ENCODE peak calls at places on chromosome 12, in six cellular contexts. E is fibroblast of lung; S is effector CD8-positive, alpha-beta T cell; Z is activated T-cell treated with anti-CD3 and anti-CD28 coated beads, Interleukin-2, amount 50 U/mL, for 4 hours; Q is SHP77; W is H54. H is an unnamed sample.

GRCh38 chr12:48542300-48542928 is 17.0 kb downstream of the OR8S1 start:
- DNase-seq in E (peak), S (peak), Z (peak), Q (peak), W (peak), H (peak)

GRCh38 chr12:108833757-108834472 is 23.5 kb downstream of the SSH1 start:
- DNase-seq in E (peak), S (no peak), Z (no peak), Q (no peak), W (no peak), H (no peak)

GRCh38 chr12:24177889-24178288 is 228.4 kb upstream of the SOX5 start:
- DNase-seq in E (no peak), S (no peak), Z (no peak), Q (no peak), W (no peak), H (no peak)

GRCh38 chr12:102939670-102940222 is 17.7 kb upstream of the ASCL1 start:
- DNase-seq in E (no peak), S (no peak), Z (no peak), Q (no peak), W (no peak), H (no peak)

GRCh38 chr12:19088576-19088975 is 41.0 kb upstream of the PLEKHA5 start:
- DNase-seq in E (no peak), S (no peak), Z (no peak), Q (no peak), W (no peak), H (no peak)

GRCh38 chr12:48361664-48362339 is 11.1 kb upstream of the ZNF641 start:
- DNase-seq in E (no peak), S (no peak), Z (no peak), Q (no peak), W (no peak), H (no peak)

GRCh38 chr12:125533434-125534029 is 468.3 kb downstream of the AACS start:
- DNase-seq in E (peak), S (no peak), Z (no peak), Q (peak), W (peak), H (peak)

GRCh38 chr12:52025301-52026172 is 18.8 kb downstream of the TAMALIN start:
- DNase-seq in E (peak), S (peak), Z (peak), Q (peak), W (peak), H (peak)

GRCh38 chr12:51403159-51403558 is 12.0 kb upstream of the GALNT6 start:
- DNase-seq in E (peak), S (no peak), Z (no peak), Q (no peak), W (no peak), H (no peak)

GRCh38 chr12:14955876-14956811 is 5.3 kb downstream of the ARHGDIB start:
- DNase-seq in E (no peak), S (no peak), Z (no peak), Q (no peak), W (no peak), H (peak)

GRCh38 chr12:14573118-14573517 is 5.4 kb upstream of the PLBD1 start:
- DNase-seq in E (no peak), S (no peak), Z (no peak), Q (no peak), W (no peak), H (no peak)

GRCh38 chr12:33551006-33551405 is 111.4 kb upstream of the SYT10 start:
- DNase-seq in E (no peak), S (no peak), Z (no peak), Q (no peak), W (no peak), H (no peak)

GRCh38 chr12:50765325-50765911 is 1.5 kb downstream of the ATF1 start:
- DNase-seq in E (peak), S (peak), Z (peak), Q (no peak), W (peak), H (peak)

GRCh38 chr12:71092290-71092689 is 65.5 kb downstream of the TSPAN8 start:
- DNase-seq in E (peak), S (no peak), Z (no peak), Q (no peak), W (no peak), H (no peak)

GRCh38 chr12:98973395-98973794 is 328.3 kb downstream of the APAF1 start:
- DNase-seq in E (peak), S (no peak), Z (no peak), Q (no peak), W (no peak), H (no peak)

GRCh38 chr12:21561158-21561557 is 35.1 kb downstream of the SPX start:
- DNase-seq in E (no peak), S (no peak), Z (no peak), Q (no peak), W (no peak), H (no peak)

GRCh38 chr12:105922670-105923102 is 216.1 kb downstream of the NUAK1 start:
- DNase-seq in E (peak), S (no peak), Z (no peak), Q (peak), W (peak), H (no peak)

GRCh38 chr12:52631676-52632459 is 13.5 kb upstream of the KRT73 start:
- DNase-seq in E (no peak), S (no peak), Z (no peak), Q (no peak), W (no peak), H (no peak)

GRCh38 chr12:39990122-39991101 is 115.5 kb downstream of the SLC2A13 start:
- DNase-seq in E (peak), S (peak), Z (peak), Q (no peak), W (peak), H (peak)

GRCh38 chr12:19739195-19739776 is 300.0 kb downstream of the AEBP2 start:
- DNase-seq in E (peak), S (no peak), Z (no peak), Q (no peak), W (peak), H (no peak)

GRCh38 chr12:129719426-129719825 is 184.4 kb downstream of the TMEM132D start:
- DNase-seq in E (peak), S (no peak), Z (no peak), Q (no peak), W (no peak), H (no peak)